ENCODE peak calls at places on chromosome 6, in ten cellular contexts. F, L, J, D, C, K, P, Q, I and M are unnamed samples.

GRCh38 chr6:129946439-129947140 is 71.8 kb upstream of the L3MBTL3 start:
- DNase-seq in F (no peak), L (no peak), J (no peak), D (no peak), C (no peak), K (no peak), P (no peak), Q (no peak), I (no peak), M (no peak)

GRCh38 chr6:143394351-143394750 is 56.1 kb downstream of the ADAT2 start:
- DNase-seq in F (no peak), L (peak; percentile 36), J (no peak), D (no peak), C (no peak), K (no peak), P (no peak), Q (no peak), I (no peak), M (no peak)

GRCh38 chr6:44667668-44668390 is 280.3 kb downstream of the CDC5L start:
- DNase-seq in F (no peak), L (no peak), J (peak; percentile 44), D (peak; percentile 24), C (no peak), K (no peak), P (no peak), Q (no peak), I (peak; percentile 83), M (no peak)

GRCh38 chr6:38570750-38571149 is 69.0 kb downstream of the BTBD9 start:
- DNase-seq in F (no peak), L (peak; percentile 46), J (no peak), D (peak; percentile 41), C (no peak), K (no peak), P (no peak), Q (no peak), I (no peak), M (no peak)

GRCh38 chr6:87945181-87945580 is 102.5 kb upstream of the SPACA1 start:
- DNase-seq in F (no peak), L (no peak), J (no peak), D (no peak), C (no peak), K (no peak), P (no peak), Q (no peak), I (no peak), M (no peak)

GRCh38 chr6:1436334-1437306 is 47.2 kb downstream of the FOXF2 start:
- DNase-seq in F (no peak), L (peak; percentile 73), J (peak; percentile 77), D (peak; percentile 76), C (no peak), K (peak; percentile 56), P (peak; percentile 42), Q (peak; percentile 62), I (peak; percentile 44), M (peak; percentile 54)

GRCh38 chr6:140202964-140203363 is 828.5 kb upstream of the CITED2 start:
- DNase-seq in F (no peak), L (no peak), J (no peak), D (peak; percentile 3), C (no peak), K (no peak), P (no peak), Q (no peak), I (no peak), M (no peak)

GRCh38 chr6:167576798-167577528 is 249.7 kb upstream of the AFDN start:
- DNase-seq in F (no peak), L (no peak), J (no peak), D (no peak), C (no peak), K (no peak), P (no peak), Q (peak; percentile 10), I (no peak), M (no peak)

GRCh38 chr6:79602859-79603258 is 28.3 kb upstream of the SH3BGRL2 start:
- DNase-seq in F (no peak), L (no peak), J (no peak), D (no peak), C (no peak), K (no peak), P (no peak), Q (no peak), I (no peak), M (no peak)

GRCh38 chr6:138402833-138403187 is 1.2 kb upstream of the HEBP2 start:
- DNase-seq in F (no peak), L (no peak), J (no peak), D (no peak), C (no peak), K (no peak), P (no peak), Q (no peak), I (no peak), M (no peak)

GRCh38 chr6:13287104-13287503 is 41.2 kb downstream of the TBC1D7 start:
- DNase-seq in F (no peak), L (no peak), J (no peak), D (no peak), C (no peak), K (no peak), P (no peak), Q (no peak), I (no peak), M (no peak)

GRCh38 chr6:5636210-5637030 is 370.3 kb downstream of the NRN1 start:
- DNase-seq in F (no peak), L (no peak), J (no peak), D (no peak), C (no peak), K (no peak), P (no peak), Q (no peak), I (no peak), M (no peak)

GRCh38 chr6:159440907-159441703 is 251.9 kb downstream of the SOD2 start:
- DNase-seq in F (no peak), L (no peak), J (no peak), D (peak; percentile 61), C (no peak), K (no peak), P (peak; percentile 17), Q (no peak), I (no peak), M (no peak)

GRCh38 chr6:159441704-159441981 is 251.4 kb downstream of the SOD2 start:
- DNase-seq in F (no peak), L (no peak), J (no peak), D (no peak), C (no peak), K (no peak), P (no peak), Q (no peak), I (no peak), M (no peak)

GRCh38 chr6:159434410-159434809 is 258.6 kb downstream of the SOD2 start:
- DNase-seq in F (no peak), L (no peak), J (no peak), D (peak; percentile 24), C (no peak), K (no peak), P (no peak), Q (no peak), I (no peak), M (no peak)

GRCh38 chr6:159435701-159436100 is 257.3 kb downstream of the SOD2 start:
- DNase-seq in F (no peak), L (no peak), J (no peak), D (no peak), C (no peak), K (no peak), P (no peak), Q (no peak), I (no peak), M (no peak)

GRCh38 chr6:159438106-159438505 is 254.9 kb downstream of the SOD2 start:
- DNase-seq in F (no peak), L (no peak), J (no peak), D (no peak), C (no peak), K (no peak), P (no peak), Q (no peak), I (no peak), M (no peak)
- TF ChIP-seq CTCF in F (no peak), L (no peak), J (no peak), D (no peak), C (no peak), K (no peak), P (no peak), Q (no peak), I (no peak), M (no peak)

DNA sequence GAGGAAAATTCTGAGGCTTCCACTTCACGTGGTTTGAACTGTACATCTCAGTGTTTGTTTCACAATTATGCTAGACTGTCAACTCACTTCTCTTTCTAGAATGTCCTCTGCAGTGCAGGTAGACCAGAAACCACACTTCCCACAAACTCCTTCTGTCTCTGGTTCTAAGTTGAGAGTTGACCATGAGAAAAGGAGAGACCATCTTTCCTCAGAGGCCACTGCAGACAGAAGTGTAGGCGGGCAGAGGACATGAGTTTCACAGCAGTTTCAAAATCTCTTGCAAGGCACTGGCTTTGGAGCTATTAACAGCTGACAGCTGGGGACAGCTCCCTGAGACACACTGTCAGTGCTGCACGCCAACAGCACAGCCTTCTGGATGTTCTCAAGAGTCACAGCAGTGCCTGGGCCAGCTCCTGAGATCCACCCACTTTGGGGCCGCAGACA is 55.4 kb upstream of the MOXD1 start:
- DNase-seq in F (peak; percentile 64), L (no peak), J (no peak), D (peak; percentile 35), C (no peak), K (peak; percentile 30), P (peak; percentile 58), Q (peak; percentile 18), I (no peak), M (no peak)
- TF ChIP-seq CTCF in F (no peak), L (no peak), J (no peak), D (no peak), C (no peak), K (no peak), P (peak; percentile 31), Q (no peak), I (no peak), M (no peak)

GRCh38 chr6:25424303-25424702 is 145.1 kb downstream of the CARMIL1 start:
- DNase-seq in F (no peak), L (no peak), J (no peak), D (no peak), C (no peak), K (no peak), P (no peak), Q (no peak), I (no peak), M (no peak)
- TF ChIP-seq CTCF in F (no peak), L (no peak), J (no peak), D (no peak), C (no peak), K (no peak), P (no peak), Q (no peak), I (no peak), M (no peak)

GRCh38 chr6:28682542-28682941 is 156.9 kb downstream of the GPX5 start:
- DNase-seq in F (no peak), L (no peak), J (no peak), D (no peak), C (no peak), K (no peak), P (no peak), Q (no peak), I (no peak), M (no peak)

GRCh38 chr6:28683945-28684538 is 158.4 kb downstream of the GPX5 start:
- DNase-seq in F (no peak), L (peak; percentile 32), J (peak; percentile 18), D (peak; percentile 62), C (no peak), K (no peak), P (no peak), Q (peak; percentile 29), I (peak; percentile 32), M (peak; percentile 27)
- TF ChIP-seq CTCF in F (peak; percentile 53), L (peak; percentile 56), J (peak; percentile 87), D (peak; percentile 69), C (peak; percentile 87), K (peak; percentile 19), P (peak; percentile 42), Q (peak; percentile 45), I (peak; percentile 79), M (peak; percentile 68)